ENCODE peak calls at places on chromosomes 6 and 20, in ten cellular contexts. T, I, J, S, A, N, E, Q, O and G are unnamed samples.

GRCh38 chr6:158402184-158402583 is 89.9 kb downstream of the TULP4 start:
- DNase-seq in T (no peak), I (no peak), J (no peak), S (no peak), A (no peak), N (no peak), E (no peak), Q (peak), O (no peak), G (no peak)

GRCh38 chr6:71460933-71461332 is 172.3 kb downstream of the OGFRL1 start:
- DNase-seq in T (no peak), I (no peak), J (no peak), S (no peak), A (no peak), N (no peak), E (no peak), Q (no peak), O (no peak), G (no peak)

GRCh38 chr20:1478566-1478965 is 11.9 kb upstream of the NSFL1C start:
- DNase-seq in T (no peak), I (no peak), J (peak), S (no peak), A (no peak), N (no peak), E (no peak), Q (no peak), O (no peak), G (no peak)

GRCh38 chr20:23344336-23344735 is 6.3 kb upstream of the NXT1 start:
- DNase-seq in T (no peak), I (no peak), J (no peak), S (no peak), A (no peak), N (no peak), E (no peak), Q (no peak), O (no peak), G (no peak)

GRCh38 chr6:169832247-169832948 is 81.0 kb downstream of the ERMARD start:
- DNase-seq in T (no peak), I (no peak), J (no peak), S (no peak), A (no peak), N (no peak), E (peak), Q (peak), O (no peak), G (no peak)

GRCh38 chr20:63173552-63174191 is 42.3 kb downstream of the YTHDF1 start:
- DNase-seq in T (no peak), I (no peak), J (no peak), S (no peak), A (no peak), N (no peak), E (no peak), Q (no peak), O (no peak), G (no peak)

GRCh38 chr20:52047811-52048302 is 143.7 kb downstream of the ZFP64 start:
- DNase-seq in T (no peak), I (peak), J (no peak), S (no peak), A (peak), N (no peak), E (no peak), Q (peak), O (peak), G (no peak)

GRCh38 chr6:3052481-3053230 is 15.6 kb upstream of the RIPK1 start:
- DNase-seq in T (no peak), I (no peak), J (no peak), S (no peak), A (no peak), N (no peak), E (no peak), Q (no peak), O (no peak), G (no peak)

GRCh38 chr6:158222066-158222465 is 53.9 kb downstream of the GTF2H5 start:
- DNase-seq in T (no peak), I (no peak), J (no peak), S (no peak), A (no peak), N (no peak), E (no peak), Q (peak), O (no peak), G (no peak)

GRCh38 chr20:7710440-7710839 is 229.8 kb downstream of the HAO1 start:
- DNase-seq in T (no peak), I (no peak), J (no peak), S (no peak), A (peak), N (no peak), E (no peak), Q (no peak), O (no peak), G (no peak)

GRCh38 chr20:9884666-9885065 is 45.8 kb upstream of the PAK5 start:
- DNase-seq in T (no peak), I (no peak), J (no peak), S (no peak), A (no peak), N (no peak), E (no peak), Q (no peak), O (no peak), G (no peak)

GRCh38 chr20:2750343-2751251 is 49.8 kb downstream of the CPXM1 start:
- DNase-seq in T (no peak), I (no peak), J (no peak), S (peak), A (peak), N (no peak), E (peak), Q (peak), O (no peak), G (no peak)

GRCh38 chr6:127818149-127818548 is 82.7 kb downstream of the THEMIS start:
- DNase-seq in T (no peak), I (no peak), J (no peak), S (no peak), A (no peak), N (no peak), E (no peak), Q (no peak), O (no peak), G (no peak)